ENCODE peak calls at places on chromosomes 5 and 9, in five cellular contexts. One of them, this sample, is unnamed.

GRCh38 chr5:56357426-56357825 is 124.3 kb upstream of the ANKRD55 start:
- DNase-seq in T-helper 1 cell: no peak
- DNase-seq in ecto neural progenitor cell: no peak
- DNase-seq in activated CD4-positive, alpha-beta T cell treated with anti-CD3 and anti-CD28 coated beads, Interleukin-2, amount 50 U/mL, for 1 hour: no peak
- DNase-seq in stimulated activated naive B cell treated with anti-CD40 and anti-IgM and Interleukin-4, amounts not matched to agents 10 μg/mL and 1 μg/mL and 100 μg/mL, for 72 hours: no peak
- DNase-seq in this sample: no peak

GRCh38 chr9:134830126-134830525 is 50.5 kb upstream of the FCN2 start:
- DNase-seq in T-helper 1 cell: no peak
- DNase-seq in ecto neural progenitor cell: no peak
- DNase-seq in activated CD4-positive, alpha-beta T cell treated with anti-CD3 and anti-CD28 coated beads, Interleukin-2, amount 50 U/mL, for 1 hour: no peak
- DNase-seq in stimulated activated naive B cell treated with anti-CD40 and anti-IgM and Interleukin-4, amounts not matched to agents 10 μg/mL and 1 μg/mL and 100 μg/mL, for 72 hours: no peak
- DNase-seq in this sample: no peak

GRCh38 chr9:71783120-71783523 is 14.8 kb upstream of the CEMIP2 start:
- DNase-seq in T-helper 1 cell: peak
- DNase-seq in ecto neural progenitor cell: no peak
- DNase-seq in activated CD4-positive, alpha-beta T cell treated with anti-CD3 and anti-CD28 coated beads, Interleukin-2, amount 50 U/mL, for 1 hour: peak
- DNase-seq in stimulated activated naive B cell treated with anti-CD40 and anti-IgM and Interleukin-4, amounts not matched to agents 10 μg/mL and 1 μg/mL and 100 μg/mL, for 72 hours: peak
- DNase-seq in this sample: no peak

GRCh38 chr5:32583582-32584232 is 1.6 kb upstream of the SUB1 start:
- DNase-seq in T-helper 1 cell: no peak
- DNase-seq in ecto neural progenitor cell: no peak
- DNase-seq in activated CD4-positive, alpha-beta T cell treated with anti-CD3 and anti-CD28 coated beads, Interleukin-2, amount 50 U/mL, for 1 hour: no peak
- DNase-seq in stimulated activated naive B cell treated with anti-CD40 and anti-IgM and Interleukin-4, amounts not matched to agents 10 μg/mL and 1 μg/mL and 100 μg/mL, for 72 hours: peak
- DNase-seq in this sample: peak

GRCh38 chr9:105144841-105145240 is 99.6 kb upstream of the SLC44A1 start:
- DNase-seq in T-helper 1 cell: no peak
- DNase-seq in ecto neural progenitor cell: no peak
- DNase-seq in activated CD4-positive, alpha-beta T cell treated with anti-CD3 and anti-CD28 coated beads, Interleukin-2, amount 50 U/mL, for 1 hour: no peak
- DNase-seq in stimulated activated naive B cell treated with anti-CD40 and anti-IgM and Interleukin-4, amounts not matched to agents 10 μg/mL and 1 μg/mL and 100 μg/mL, for 72 hours: no peak
- DNase-seq in this sample: no peak

GRCh38 chr9:137313956-137314560 is 12.0 kb upstream of the NRARP start:
- DNase-seq in T-helper 1 cell: no peak
- DNase-seq in ecto neural progenitor cell: peak
- DNase-seq in activated CD4-positive, alpha-beta T cell treated with anti-CD3 and anti-CD28 coated beads, Interleukin-2, amount 50 U/mL, for 1 hour: no peak
- DNase-seq in stimulated activated naive B cell treated with anti-CD40 and anti-IgM and Interleukin-4, amounts not matched to agents 10 μg/mL and 1 μg/mL and 100 μg/mL, for 72 hours: no peak
- DNase-seq in this sample: no peak

GRCh38 chr9:137975527-137975913 is 97.9 kb downstream of the CACNA1B start:
- DNase-seq in T-helper 1 cell: no peak
- DNase-seq in ecto neural progenitor cell: no peak
- DNase-seq in activated CD4-positive, alpha-beta T cell treated with anti-CD3 and anti-CD28 coated beads, Interleukin-2, amount 50 U/mL, for 1 hour: no peak
- DNase-seq in stimulated activated naive B cell treated with anti-CD40 and anti-IgM and Interleukin-4, amounts not matched to agents 10 μg/mL and 1 μg/mL and 100 μg/mL, for 72 hours: no peak
- DNase-seq in this sample: no peak

GRCh38 chr5:17182494-17182893 is 34.9 kb upstream of the BASP1 start:
- DNase-seq in T-helper 1 cell: no peak
- DNase-seq in ecto neural progenitor cell: no peak
- DNase-seq in activated CD4-positive, alpha-beta T cell treated with anti-CD3 and anti-CD28 coated beads, Interleukin-2, amount 50 U/mL, for 1 hour: no peak
- DNase-seq in stimulated activated naive B cell treated with anti-CD40 and anti-IgM and Interleukin-4, amounts not matched to agents 10 μg/mL and 1 μg/mL and 100 μg/mL, for 72 hours: no peak
- DNase-seq in this sample: no peak

GRCh38 chr9:362936-363335 is 148.3 kb downstream of the DOCK8 start:
- DNase-seq in T-helper 1 cell: no peak
- DNase-seq in ecto neural progenitor cell: no peak
- DNase-seq in activated CD4-positive, alpha-beta T cell treated with anti-CD3 and anti-CD28 coated beads, Interleukin-2, amount 50 U/mL, for 1 hour: no peak
- DNase-seq in stimulated activated naive B cell treated with anti-CD40 and anti-IgM and Interleukin-4, amounts not matched to agents 10 μg/mL and 1 μg/mL and 100 μg/mL, for 72 hours: no peak
- DNase-seq in this sample: no peak

GRCh38 chr5:125424374-125424773 is 677.9 kb upstream of the ZNF608 start:
- DNase-seq in T-helper 1 cell: no peak
- DNase-seq in ecto neural progenitor cell: no peak
- DNase-seq in activated CD4-positive, alpha-beta T cell treated with anti-CD3 and anti-CD28 coated beads, Interleukin-2, amount 50 U/mL, for 1 hour: no peak
- DNase-seq in stimulated activated naive B cell treated with anti-CD40 and anti-IgM and Interleukin-4, amounts not matched to agents 10 μg/mL and 1 μg/mL and 100 μg/mL, for 72 hours: no peak
- DNase-seq in this sample: no peak

GRCh38 chr5:55037046-55037771 is 13.2 kb downstream of the GZMK start:
- DNase-seq in T-helper 1 cell: peak
- DNase-seq in ecto neural progenitor cell: no peak
- DNase-seq in activated CD4-positive, alpha-beta T cell treated with anti-CD3 and anti-CD28 coated beads, Interleukin-2, amount 50 U/mL, for 1 hour: peak
- DNase-seq in stimulated activated naive B cell treated with anti-CD40 and anti-IgM and Interleukin-4, amounts not matched to agents 10 μg/mL and 1 μg/mL and 100 μg/mL, for 72 hours: peak
- DNase-seq in this sample: no peak

GRCh38 chr9:27529316-27530278 is at the start of gene MOB3B:
- DNase-seq in T-helper 1 cell: peak
- DNase-seq in ecto neural progenitor cell: peak
- DNase-seq in activated CD4-positive, alpha-beta T cell treated with anti-CD3 and anti-CD28 coated beads, Interleukin-2, amount 50 U/mL, for 1 hour: peak
- DNase-seq in stimulated activated naive B cell treated with anti-CD40 and anti-IgM and Interleukin-4, amounts not matched to agents 10 μg/mL and 1 μg/mL and 100 μg/mL, for 72 hours: peak
- DNase-seq in this sample: no peak

GRCh38 chr5:178236685-178237084 is 4.1 kb upstream of the PHYKPL start:
- DNase-seq in T-helper 1 cell: no peak
- DNase-seq in ecto neural progenitor cell: no peak
- DNase-seq in activated CD4-positive, alpha-beta T cell treated with anti-CD3 and anti-CD28 coated beads, Interleukin-2, amount 50 U/mL, for 1 hour: no peak
- DNase-seq in stimulated activated naive B cell treated with anti-CD40 and anti-IgM and Interleukin-4, amounts not matched to agents 10 μg/mL and 1 μg/mL and 100 μg/mL, for 72 hours: no peak
- DNase-seq in this sample: no peak

GRCh38 chr5:5141011-5141599 is 975 bp downstream of the ADAMTS16 start:
- DNase-seq in T-helper 1 cell: no peak
- DNase-seq in ecto neural progenitor cell: no peak
- DNase-seq in activated CD4-positive, alpha-beta T cell treated with anti-CD3 and anti-CD28 coated beads, Interleukin-2, amount 50 U/mL, for 1 hour: no peak
- DNase-seq in stimulated activated naive B cell treated with anti-CD40 and anti-IgM and Interleukin-4, amounts not matched to agents 10 μg/mL and 1 μg/mL and 100 μg/mL, for 72 hours: no peak
- DNase-seq in this sample: no peak

GRCh38 chr5:90855296-90855990 is 296.8 kb downstream of the ADGRV1 start:
- DNase-seq in T-helper 1 cell: no peak
- DNase-seq in ecto neural progenitor cell: no peak
- DNase-seq in activated CD4-positive, alpha-beta T cell treated with anti-CD3 and anti-CD28 coated beads, Interleukin-2, amount 50 U/mL, for 1 hour: no peak
- DNase-seq in stimulated activated naive B cell treated with anti-CD40 and anti-IgM and Interleukin-4, amounts not matched to agents 10 μg/mL and 1 μg/mL and 100 μg/mL, for 72 hours: no peak
- DNase-seq in this sample: no peak

GRCh38 chr9:120890415-120891254 is 13.6 kb upstream of the PHF19 start:
- DNase-seq in T-helper 1 cell: no peak
- DNase-seq in ecto neural progenitor cell: no peak
- DNase-seq in activated CD4-positive, alpha-beta T cell treated with anti-CD3 and anti-CD28 coated beads, Interleukin-2, amount 50 U/mL, for 1 hour: no peak
- DNase-seq in stimulated activated naive B cell treated with anti-CD40 and anti-IgM and Interleukin-4, amounts not matched to agents 10 μg/mL and 1 μg/mL and 100 μg/mL, for 72 hours: no peak
- DNase-seq in this sample: no peak

GRCh38 chr9:22028394-22028793 is 19.3 kb upstream of the CDKN2B start:
- DNase-seq in T-helper 1 cell: no peak
- DNase-seq in ecto neural progenitor cell: no peak
- DNase-seq in activated CD4-positive, alpha-beta T cell treated with anti-CD3 and anti-CD28 coated beads, Interleukin-2, amount 50 U/mL, for 1 hour: no peak
- DNase-seq in stimulated activated naive B cell treated with anti-CD40 and anti-IgM and Interleukin-4, amounts not matched to agents 10 μg/mL and 1 μg/mL and 100 μg/mL, for 72 hours: no peak
- DNase-seq in this sample: no peak

GRCh38 chr9:92639791-92640271 is 30.1 kb downstream of the IPPK start:
- DNase-seq in T-helper 1 cell: no peak
- DNase-seq in ecto neural progenitor cell: no peak
- DNase-seq in activated CD4-positive, alpha-beta T cell treated with anti-CD3 and anti-CD28 coated beads, Interleukin-2, amount 50 U/mL, for 1 hour: no peak
- DNase-seq in stimulated activated naive B cell treated with anti-CD40 and anti-IgM and Interleukin-4, amounts not matched to agents 10 μg/mL and 1 μg/mL and 100 μg/mL, for 72 hours: no peak
- DNase-seq in this sample: no peak

GRCh38 chr9:1073497-1073896 is 23.3 kb downstream of the DMRT2 start:
- DNase-seq in T-helper 1 cell: no peak
- DNase-seq in ecto neural progenitor cell: no peak
- DNase-seq in activated CD4-positive, alpha-beta T cell treated with anti-CD3 and anti-CD28 coated beads, Interleukin-2, amount 50 U/mL, for 1 hour: no peak
- DNase-seq in stimulated activated naive B cell treated with anti-CD40 and anti-IgM and Interleukin-4, amounts not matched to agents 10 μg/mL and 1 μg/mL and 100 μg/mL, for 72 hours: no peak
- DNase-seq in this sample: no peak

GRCh38 chr5:119171686-119172085 is 100.8 kb downstream of the DMXL1 start:
- DNase-seq in T-helper 1 cell: no peak
- DNase-seq in ecto neural progenitor cell: no peak
- DNase-seq in activated CD4-positive, alpha-beta T cell treated with anti-CD3 and anti-CD28 coated beads, Interleukin-2, amount 50 U/mL, for 1 hour: no peak
- DNase-seq in stimulated activated naive B cell treated with anti-CD40 and anti-IgM and Interleukin-4, amounts not matched to agents 10 μg/mL and 1 μg/mL and 100 μg/mL, for 72 hours: no peak
- DNase-seq in this sample: no peak

GRCh38 chr5:72760259-72760658 is 56.2 kb upstream of the TNPO1 start:
- DNase-seq in T-helper 1 cell: no peak
- DNase-seq in ecto neural progenitor cell: no peak
- DNase-seq in activated CD4-positive, alpha-beta T cell treated with anti-CD3 and anti-CD28 coated beads, Interleukin-2, amount 50 U/mL, for 1 hour: no peak
- DNase-seq in stimulated activated naive B cell treated with anti-CD40 and anti-IgM and Interleukin-4, amounts not matched to agents 10 μg/mL and 1 μg/mL and 100 μg/mL, for 72 hours: no peak
- DNase-seq in this sample: no peak

GRCh38 chr9:136225748-136226679 is 19.6 kb downstream of the QSOX2 start:
- DNase-seq in T-helper 1 cell: peak
- DNase-seq in ecto neural progenitor cell: peak
- DNase-seq in activated CD4-positive, alpha-beta T cell treated with anti-CD3 and anti-CD28 coated beads, Interleukin-2, amount 50 U/mL, for 1 hour: peak
- DNase-seq in stimulated activated naive B cell treated with anti-CD40 and anti-IgM and Interleukin-4, amounts not matched to agents 10 μg/mL and 1 μg/mL and 100 μg/mL, for 72 hours: peak
- DNase-seq in this sample: no peak

This sample was measured in SIG-M5.